ENCODE peak calls at places on chromosomes 6 and 20, in eight cellular contexts. W, I, R, N, L, A, X and B are unnamed samples.

GRCh38 chr6:11700118-11700718 is 78.4 kb downstream of the ADTRP start:
- DNase-seq in W (no peak), I (peak), R (peak), N (no peak), L (no peak), A (no peak), X (no peak), B (no peak)

GRCh38 chr6:16783485-16783884 is 22.2 kb upstream of the ATXN1 start:
- DNase-seq in W (no peak), I (no peak), R (no peak), N (no peak), L (no peak), A (no peak), X (peak), B (no peak)

GRCh38 chr20:21509597-21510331 is 4.1 kb downstream of the NKX2-2 start:
- DNase-seq in W (no peak), I (peak), R (no peak), N (no peak), L (peak), A (no peak), X (no peak), B (no peak)

GRCh38 chr6:81934936-81935335 is 182.5 kb upstream of the TENT5A start:
- DNase-seq in W (no peak), I (peak), R (no peak), N (no peak), L (no peak), A (no peak), X (no peak), B (no peak)

GRCh38 chr20:44052166-44052565 is 134.8 kb downstream of the JPH2 start:
- DNase-seq in W (no peak), I (no peak), R (no peak), N (no peak), L (no peak), A (no peak), X (no peak), B (no peak)

GRCh38 chr20:43973671-43974450 is 59.2 kb downstream of the TOX2 start:
- DNase-seq in W (no peak), I (no peak), R (no peak), N (no peak), L (no peak), A (no peak), X (no peak), B (no peak)

GRCh38 chr6:30490031-30490876 is 945 bp downstream of the HLA-E start:
- DNase-seq in W (peak), I (peak), R (no peak), N (peak), L (peak), A (peak), X (peak), B (peak)

GRCh38 chr6:87697581-87698552 is 4.2 kb downstream of the AKIRIN2 start:
- DNase-seq in W (no peak), I (peak), R (no peak), N (peak), L (no peak), A (no peak), X (no peak), B (no peak)

GRCh38 chr6:45415315-45415714 is 37.6 kb upstream of the SUPT3H start:
- DNase-seq in W (no peak), I (no peak), R (no peak), N (no peak), L (no peak), A (no peak), X (no peak), B (no peak)

GRCh38 chr20:63533871-63534393 is 3.2 kb downstream of the PTK6 start:
- DNase-seq in W (no peak), I (no peak), R (no peak), N (no peak), L (no peak), A (no peak), X (no peak), B (no peak)

GRCh38 chr20:57038608-57039440 is 227.6 kb downstream of the BMP7 start:
- DNase-seq in W (no peak), I (no peak), R (no peak), N (no peak), L (no peak), A (no peak), X (no peak), B (no peak)

GRCh38 chr6:8860671-8861070 is 425.3 kb upstream of the SLC35B3 start:
- DNase-seq in W (no peak), I (no peak), R (no peak), N (no peak), L (no peak), A (no peak), X (no peak), B (no peak)

GRCh38 chr20:22916121-22916842 is 118.8 kb upstream of the SSTR4 start:
- DNase-seq in W (no peak), I (no peak), R (no peak), N (no peak), L (no peak), A (no peak), X (no peak), B (no peak)

GRCh38 chr6:138250513-138251247 is 32.4 kb upstream of the PBOV1 start:
- DNase-seq in W (no peak), I (peak), R (peak), N (no peak), L (no peak), A (no peak), X (no peak), B (no peak)

GRCh38 chr6:90197854-90198496 is 98.7 kb downstream of the BACH2 start:
- DNase-seq in W (no peak), I (peak), R (peak), N (no peak), L (no peak), A (no peak), X (no peak), B (no peak)

GRCh38 chr6:37547564-37548061 is 47.9 kb upstream of the CCDC167 start:
- DNase-seq in W (peak), I (peak), R (peak), N (peak), L (no peak), A (peak), X (no peak), B (no peak)

GRCh38 chr6:132530293-132530974 is 7.6 kb upstream of the TAAR9 start:
- DNase-seq in W (peak), I (peak), R (peak), N (peak), L (peak), A (peak), X (peak), B (peak)

GRCh38 chr20:44589522-44589921 is 7.1 kb downstream of the PKIG start:
- DNase-seq in W (no peak), I (no peak), R (no peak), N (no peak), L (no peak), A (no peak), X (no peak), B (no peak)

GRCh38 chr6:135853986-135854385 is 2.5 kb downstream of the PDE7B start:
- DNase-seq in W (no peak), I (peak), R (no peak), N (no peak), L (no peak), A (no peak), X (no peak), B (no peak)

GRCh38 chr6:168042426-168043192 is 36.4 kb downstream of the FRMD1 start:
- DNase-seq in W (no peak), I (no peak), R (no peak), N (no peak), L (no peak), A (no peak), X (no peak), B (no peak)

GRCh38 chr6:30600576-30600975 is 16.5 kb downstream of the PPP1R10 start:
- DNase-seq in W (no peak), I (no peak), R (no peak), N (no peak), L (no peak), A (no peak), X (no peak), B (no peak)

GRCh38 chr6:53055873-53056272 is 9.3 kb upstream of the FBXO9 start:
- DNase-seq in W (no peak), I (no peak), R (no peak), N (no peak), L (no peak), A (no peak), X (no peak), B (no peak)

GRCh38 chr6:121354764-121355163 is 20.5 kb upstream of the TBC1D32 start:
- DNase-seq in W (no peak), I (no peak), R (no peak), N (no peak), L (no peak), A (no peak), X (no peak), B (no peak)

GRCh38 chr6:7640607-7641577 is 50.9 kb downstream of the SNRNP48 start:
- DNase-seq in W (no peak), I (peak), R (peak), N (peak), L (no peak), A (no peak), X (no peak), B (no peak)

GRCh38 chr6:87826376-87826775 is 124.3 kb upstream of the AKIRIN2 start:
- DNase-seq in W (no peak), I (no peak), R (no peak), N (no peak), L (no peak), A (no peak), X (no peak), B (no peak)

GRCh38 chr20:20536240-20536933 is 168.5 kb downstream of the INSM1 start:
- DNase-seq in W (no peak), I (no peak), R (no peak), N (no peak), L (no peak), A (no peak), X (no peak), B (no peak)

GRCh38 chr6:12051861-12052368 is 39.8 kb downstream of the HIVEP1 start:
- DNase-seq in W (no peak), I (no peak), R (no peak), N (no peak), L (no peak), A (peak), X (no peak), B (peak)

GRCh38 chr20:2006452-2007381 is 12.9 kb upstream of the PDYN start:
- DNase-seq in W (no peak), I (peak), R (no peak), N (peak), L (peak), A (no peak), X (no peak), B (no peak)

GRCh38 chr6:4464638-4465037 is 311.6 kb upstream of the CDYL start:
- DNase-seq in W (no peak), I (no peak), R (no peak), N (no peak), L (no peak), A (no peak), X (no peak), B (no peak)

GRCh38 chr6:145784683-145785082 is 29.9 kb downstream of the FBXO30 start:
- DNase-seq in W (no peak), I (no peak), R (no peak), N (no peak), L (no peak), A (no peak), X (no peak), B (no peak)

GRCh38 chr20:50054626-50055511 is 58.1 kb downstream of the UBE2V1 start:
- DNase-seq in W (peak), I (peak), R (peak), N (no peak), L (no peak), A (no peak), X (no peak), B (no peak)

GRCh38 chr6:1643830-1644445 is 34.2 kb downstream of the FOXC1 start:
- DNase-seq in W (no peak), I (no peak), R (no peak), N (no peak), L (no peak), A (no peak), X (no peak), B (no peak)

GRCh38 chr6:107704377-107705013 is 119.6 kb downstream of the SCML4 start:
- DNase-seq in W (no peak), I (peak), R (no peak), N (peak), L (no peak), A (peak), X (no peak), B (no peak)

GRCh38 chr6:73854998-73855718 is 159.2 kb downstream of the CD109 start:
- DNase-seq in W (no peak), I (peak), R (peak), N (peak), L (no peak), A (no peak), X (peak), B (peak)

GRCh38 chr20:63178889-63179751 is 36.8 kb downstream of the YTHDF1 start:
- DNase-seq in W (peak), I (no peak), R (peak), N (no peak), L (peak), A (peak), X (peak), B (peak)

GRCh38 chr6:54010340-54011276 is 100.6 kb upstream of the MLIP start:
- DNase-seq in W (no peak), I (no peak), R (no peak), N (no peak), L (no peak), A (no peak), X (no peak), B (no peak)

GRCh38 chr6:141349710-141350109 is 783.0 kb upstream of the GJE1 start:
- DNase-seq in W (no peak), I (no peak), R (no peak), N (no peak), L (no peak), A (no peak), X (no peak), B (no peak)

GRCh38 chr20:63741676-63742380 is 2.3 kb downstream of the SLC2A4RG start:
- DNase-seq in W (no peak), I (no peak), R (no peak), N (no peak), L (no peak), A (no peak), X (no peak), B (no peak)